ENCODE peak calls at places on chromosomes 2 and 18, in ten cellular contexts. W is foreskin fibroblast; G is HAP-1; T is lower lobe of right lung; F is fibroblast of pulmonary artery; M is colonic mucosa; R is upper lobe of right lung; X is naive thymus-derived CD4-positive, alpha-beta T cell; O is skeletal muscle cell; B is CD8-positive, alpha-beta T cell. I is an unnamed sample.

GRCh38 chr2:144630459-144631215 is 110.7 kb upstream of the ZEB2 start:
- DNase-seq in W (no peak), G (no peak), T (no peak), F (peak), M (no peak), R (no peak), X (no peak), O (peak), B (no peak), I (no peak)

GRCh38 chr2:237968048-237968862 is 1.4 kb downstream of the UBE2F start:
- DNase-seq in W (peak), G (peak), T (no peak), F (peak), M (peak), R (peak), X (peak), O (peak), B (peak), I (no peak)

GRCh38 chr2:27376866-27377617 is 3.5 kb downstream of the ZNF513 start:
- DNase-seq in W (no peak), G (no peak), T (no peak), F (no peak), M (no peak), R (no peak), X (no peak), O (no peak), B (no peak), I (no peak)

GRCh38 chr2:238919307-238919706 is 71.4 kb downstream of the TWIST2 start:
- DNase-seq in W (peak), G (no peak), T (no peak), F (no peak), M (no peak), R (peak), X (no peak), O (no peak), B (no peak), I (peak)

GRCh38 chr2:235936493-235936892 is 231.7 kb downstream of the GBX2 start:
- DNase-seq in W (peak), G (no peak), T (no peak), F (peak), M (no peak), R (no peak), X (no peak), O (no peak), B (no peak), I (no peak)

GRCh38 chr18:58861353-58861752 is 3.3 kb upstream of the ZNF532 start:
- DNase-seq in W (no peak), G (no peak), T (no peak), F (no peak), M (no peak), R (no peak), X (no peak), O (no peak), B (no peak), I (no peak)

GRCh38 chr2:223222397-223222796 is 170.4 kb downstream of the KCNE4 start:
- DNase-seq in W (peak), G (no peak), T (no peak), F (no peak), M (no peak), R (no peak), X (no peak), O (peak), B (no peak), I (no peak)

GRCh38 chr18:43863180-43863579 is 585.9 kb upstream of the SYT4 start:
- DNase-seq in W (peak), G (no peak), T (no peak), F (no peak), M (no peak), R (no peak), X (no peak), O (peak), B (no peak), I (no peak)

GRCh38 chr2:196208915-196209314 is 37.5 kb upstream of the STK17B start:
- DNase-seq in W (no peak), G (no peak), T (no peak), F (no peak), M (no peak), R (no peak), X (no peak), O (no peak), B (no peak), I (no peak)

GRCh38 chr2:185337033-185337432 is 401.6 kb upstream of the FSIP2 start:
- DNase-seq in W (no peak), G (no peak), T (no peak), F (no peak), M (no peak), R (no peak), X (no peak), O (no peak), B (no peak), I (no peak)
- H3K4me3 ChIP-seq in W (no peak), G (no peak), T (no peak), F (no peak), M (no peak), R (no peak), X (no peak), O (no peak), B (no peak), I (no peak)

DNA sequence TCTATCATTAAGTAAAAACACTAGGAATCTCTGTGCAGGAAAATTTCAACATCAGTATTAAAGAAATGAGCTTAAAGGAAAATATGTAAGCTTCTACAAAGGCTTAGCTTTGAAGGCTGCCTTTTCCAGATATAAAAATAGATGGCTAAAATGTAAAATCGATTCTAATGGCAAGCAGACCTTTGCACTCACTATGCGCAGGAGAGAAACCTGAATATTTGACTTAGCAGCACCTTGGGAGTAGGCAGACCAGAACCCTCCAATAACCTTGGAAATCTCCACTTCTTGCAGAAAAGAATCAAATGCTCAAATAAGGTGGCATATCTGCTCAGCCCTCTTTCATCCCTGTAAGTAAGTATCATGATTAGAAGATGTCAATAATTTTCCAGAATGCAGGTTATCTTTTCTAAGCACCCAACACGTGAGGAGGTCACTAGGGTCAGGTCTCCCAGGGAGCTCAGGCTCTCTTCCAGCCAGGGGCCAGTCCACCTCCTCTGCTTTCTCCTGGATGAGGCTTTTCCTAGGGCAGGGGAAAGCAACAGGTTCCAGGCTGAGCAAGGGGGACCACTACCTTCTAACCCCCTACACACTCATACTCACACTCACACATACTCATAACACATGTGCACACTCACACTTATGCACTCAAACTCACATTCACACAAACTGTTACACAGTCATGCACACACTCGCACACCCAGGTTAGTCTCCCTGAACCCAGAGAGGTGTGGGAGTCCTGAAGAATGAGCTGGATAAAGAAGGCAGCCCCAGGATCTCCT is 3.8 kb downstream of the PIEZO2 start:
- DNase-seq in W (no peak), G (no peak), T (no peak), F (no peak), M (no peak), R (no peak), X (no peak), O (no peak), B (no peak), I (no peak)
- H3K4me3 ChIP-seq in W (no peak), G (no peak), T (peak), F (no peak), M (no peak), R (peak), X (no peak), O (no peak), B (no peak), I (no peak)

DNA sequence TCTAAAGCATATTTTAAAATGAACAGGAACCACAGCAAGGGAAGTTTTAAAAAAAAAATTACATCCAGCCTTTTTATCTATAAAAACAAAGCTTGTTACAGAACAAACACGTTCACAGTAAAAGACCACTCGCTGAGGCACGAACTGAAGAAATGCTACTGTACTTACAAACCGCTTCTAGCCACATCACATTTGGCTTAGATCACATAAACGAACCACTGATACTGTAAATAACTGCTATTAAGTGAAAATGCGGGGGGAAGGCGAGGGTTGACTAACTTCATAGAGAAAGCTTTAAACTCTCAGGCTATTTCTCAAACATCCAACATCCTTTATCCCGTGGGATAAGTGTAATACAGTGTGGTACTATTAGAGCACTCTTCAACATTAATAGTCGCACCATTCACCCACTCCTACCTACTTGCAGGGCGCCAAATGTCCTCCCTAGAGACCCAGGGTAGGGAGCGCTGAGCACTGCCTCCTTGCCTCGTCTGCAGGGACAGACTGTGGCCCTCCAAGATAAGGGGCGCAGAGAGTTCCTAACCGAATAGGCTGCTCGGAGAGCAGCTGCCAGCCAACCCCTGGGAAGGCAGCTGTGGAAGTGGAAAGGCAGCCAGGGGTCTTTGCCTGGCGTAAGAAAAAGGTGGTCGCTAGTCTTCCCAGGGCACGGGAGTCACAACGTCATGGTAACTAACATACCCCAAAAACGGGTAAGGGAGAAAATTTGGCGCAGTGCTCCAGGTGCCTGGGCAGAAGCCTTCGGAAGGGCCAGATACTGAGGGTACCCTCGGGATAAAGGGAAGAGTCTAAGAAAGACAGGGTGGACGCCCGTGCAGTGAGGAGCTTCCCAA is 841 bp downstream of the GPR155 start:
- DNase-seq in W (peak), G (peak), T (no peak), F (peak), M (peak), R (no peak), X (peak), O (no peak), B (no peak), I (no peak)
- H3K4me3 ChIP-seq in W (peak), G (peak), T (peak), F (peak), M (peak), R (peak), X (peak), O (peak), B (peak), I (peak)

GRCh38 chr2:163690896-163691295 is 44.9 kb downstream of the FIGN start:
- DNase-seq in W (no peak), G (no peak), T (no peak), F (no peak), M (no peak), R (no peak), X (no peak), O (no peak), B (no peak), I (no peak)
- H3K4me3 ChIP-seq in W (no peak), G (no peak), T (no peak), F (no peak), M (no peak), R (no peak), X (no peak), O (no peak), B (no peak), I (no peak)

GRCh38 chr18:51039138-51040112 is 9.4 kb downstream of the SMAD4 start:
- DNase-seq in W (no peak), G (no peak), T (no peak), F (peak), M (peak), R (no peak), X (no peak), O (no peak), B (no peak), I (no peak)
- H3K4me3 ChIP-seq in W (no peak), G (no peak), T (no peak), F (no peak), M (no peak), R (no peak), X (no peak), O (no peak), B (no peak), I (no peak)

GRCh38 chr18:21702602-21703001 is 2.0 kb downstream of the ABHD3 start:
- DNase-seq in W (no peak), G (no peak), T (no peak), F (no peak), M (no peak), R (no peak), X (no peak), O (no peak), B (no peak), I (no peak)
- H3K4me3 ChIP-seq in W (no peak), G (no peak), T (peak), F (peak), M (peak), R (peak), X (no peak), O (no peak), B (no peak), I (no peak)